ENCODE peak calls at places on chromosomes 4 and X, in six cellular contexts. A is HuH-7; B is stimulated activated CD4-positive, alpha-beta T cell treated with anti-CD3 and anti-CD28 coated beads, Interleukin-2, amount 100 ng/mL, for 24 hours; G is stimulated activated CD8-positive, alpha-beta memory T cell treated with anti-CD3 and anti-CD28 coated beads, Interleukin-2, amount 100 ng/mL, for 48 hours; F is left ventricle myocardium superior; H is mesothelial cell of epicardium. U is an unnamed sample.

GRCh38 chr4:153107246-153107645 is 97.0 kb upstream of the TRIM2 start:
- DNase-seq in A (no peak), B (no peak), G (no peak), F (no peak), H (no peak), U (no peak)

GRCh38 chrX:101430457-101431078 is 22.5 kb downstream of the HNRNPH2 start:
- DNase-seq in A (no peak), B (no peak), G (no peak), F (no peak), H (no peak), U (no peak)

GRCh38 chrX:53831662-53832635 is 145.4 kb upstream of the HUWE1 start:
- DNase-seq in A (peak; percentile 34), B (peak; percentile 55), G (peak; percentile 3), F (no peak), H (no peak), U (no peak)

GRCh38 chrX:128543114-128543513 is 490.9 kb upstream of the ACTRT1 start:
- DNase-seq in A (no peak), B (no peak), G (no peak), F (no peak), H (no peak), U (no peak)

GRCh38 chr4:105133976-105134375 is 12.7 kb upstream of the TET2 start:
- DNase-seq in A (no peak), B (no peak), G (no peak), F (no peak), H (no peak), U (no peak)

GRCh38 chrX:112087545-112087944 is 5.0 kb upstream of the TRPC5 start:
- DNase-seq in A (no peak), B (no peak), G (no peak), F (no peak), H (no peak), U (no peak)

GRCh38 chr4:47705326-47705981 is 132.4 kb downstream of the CORIN start:
- DNase-seq in A (no peak), B (no peak), G (no peak), F (no peak), H (no peak), U (no peak)

GRCh38 chrX:57918750-57919436 is 8.6 kb upstream of the ZXDA start:
- DNase-seq in A (no peak), B (peak; percentile 23), G (no peak), F (peak; percentile 26), H (no peak), U (no peak)

GRCh38 chr4:125679989-125680388 is 365.2 kb downstream of the FAT4 start:
- DNase-seq in A (no peak), B (no peak), G (no peak), F (no peak), H (no peak), U (no peak)

GRCh38 chrX:21798677-21799219 is 40.7 kb upstream of the MBTPS2 start:
- DNase-seq in A (no peak), B (no peak), G (no peak), F (no peak), H (no peak), U (no peak)

GRCh38 chr4:4859799-4860380 is 425 bp downstream of the MSX1 start:
- DNase-seq in A (no peak), B (no peak), G (no peak), F (peak; percentile 37), H (no peak), U (no peak)

GRCh38 chrX:45807572-45808425 is 607.1 kb upstream of the DIPK2B start:
- DNase-seq in A (no peak), B (no peak), G (no peak), F (no peak), H (no peak), U (no peak)

GRCh38 chr4:188707036-188707435 is 567.8 kb downstream of the TRIML1 start:
- DNase-seq in A (no peak), B (no peak), G (no peak), F (no peak), H (no peak), U (no peak)

GRCh38 chrX:2334237-2334636 is 166.5 kb downstream of the DHRSX start:
- DNase-seq in A (no peak), B (no peak), G (no peak), F (no peak), H (no peak), U (no peak)

GRCh38 chrX:18119856-18120255 is 100.8 kb downstream of the BEND2 start:
- DNase-seq in A (no peak), B (no peak), G (no peak), F (no peak), H (no peak), U (no peak)

GRCh38 chrX:21590012-21590776 is 67.9 kb downstream of the KLHL34 start:
- DNase-seq in A (no peak), B (no peak), G (no peak), F (no peak), H (no peak), U (no peak)

GRCh38 chr4:118224239-118224829 is 128.5 kb downstream of the PRSS12 start:
- DNase-seq in A (peak; percentile 5), B (no peak), G (no peak), F (no peak), H (no peak), U (no peak)

GRCh38 chrX:78104447-78105176 is 564 bp downstream of the PGK1 start:
- DNase-seq in A (peak; percentile 20), B (peak; percentile 31), G (no peak), F (peak; percentile 42), H (no peak), U (peak; percentile 59)

GRCh38 chr4:105092356-105092755 is 54.3 kb upstream of the TET2 start:
- DNase-seq in A (no peak), B (no peak), G (no peak), F (no peak), H (no peak), U (no peak)

GRCh38 chr4:21858971-21859370 is 89.6 kb downstream of the KCNIP4 start:
- DNase-seq in A (no peak), B (no peak), G (no peak), F (no peak), H (no peak), U (no peak)

GRCh38 chr4:114026447-114026846 is 47.0 kb upstream of the ARSJ start:
- DNase-seq in A (no peak), B (no peak), G (no peak), F (no peak), H (no peak), U (no peak)

GRCh38 chrX:69046996-69047490 is 118.2 kb downstream of the PJA1 start:
- DNase-seq in A (no peak), B (no peak), G (no peak), F (no peak), H (no peak), U (peak; percentile 17)

GRCh38 chr4:48147621-48148020 is 13.6 kb upstream of the TXK start:
- DNase-seq in A (no peak), B (no peak), G (no peak), F (no peak), H (no peak), U (no peak)

GRCh38 chrX:16212436-16212835 is 45.2 kb downstream of the MAGEB17 start:
- DNase-seq in A (no peak), B (no peak), G (no peak), F (no peak), H (no peak), U (no peak)

GRCh38 chr4:7139167-7139979 is 53.0 kb upstream of the SORCS2 start:
- DNase-seq in A (no peak), B (no peak), G (no peak), F (no peak), H (no peak), U (no peak)

GRCh38 chrX:9110808-9111207 is 76.9 kb upstream of the FAM9B start:
- DNase-seq in A (no peak), B (no peak), G (no peak), F (no peak), H (no peak), U (no peak)

GRCh38 chr4:152585036-152585439 is 49.1 kb upstream of the FBXW7 start:
- DNase-seq in A (no peak), B (no peak), G (no peak), F (no peak), H (no peak), U (no peak)

GRCh38 chr4:8274066-8274652 is 4.6 kb downstream of the HTRA3 start:
- DNase-seq in A (no peak), B (no peak), G (no peak), F (peak; percentile 28), H (no peak), U (no peak)

GRCh38 chr4:7422098-7422897 is 12.4 kb downstream of the PSAPL1 start:
- DNase-seq in A (no peak), B (no peak), G (no peak), F (no peak), H (no peak), U (no peak)

GRCh38 chr4:105389167-105389566 is 84.7 kb downstream of the PPA2 start:
- DNase-seq in A (no peak), B (no peak), G (no peak), F (no peak), H (no peak), U (no peak)

GRCh38 chr4:113837397-113837796 is 75.9 kb upstream of the CAMK2D start:
- DNase-seq in A (no peak), B (no peak), G (no peak), F (no peak), H (no peak), U (no peak)

GRCh38 chr4:18556402-18556801 is 534.8 kb upstream of the LCORL start:
- DNase-seq in A (no peak), B (no peak), G (no peak), F (no peak), H (no peak), U (no peak)

GRCh38 chr4:48752256-48752655 is 27.8 kb downstream of the FRYL start:
- DNase-seq in A (no peak), B (no peak), G (no peak), F (no peak), H (no peak), U (no peak)

GRCh38 chr4:11367371-11367770 is 61.3 kb downstream of the HS3ST1 start:
- DNase-seq in A (peak; percentile 30), B (no peak), G (no peak), F (peak; percentile 79), H (peak; percentile 25), U (peak; percentile 48)

U was measured in lung.